ENCODE peak calls at places on chromosomes 6 and 20, in ten cellular contexts. One of them, this sample, is unnamed.

GRCh38 chr20:62875419-62876355 is 14.1 kb upstream of the TCFL5 start:
- DNase-seq in KG1: no peak
- DNase-seq in HuH-7.5: peak
- DNase-seq in dorsolateral prefrontal cortex: peak
- DNase-seq in activated T-cell treated with anti-CD3 and anti-CD28 coated beads, Interleukin-2, amount 50 U/mL, for 72 hours: no peak
- DNase-seq in colonic mucosa: peak
- DNase-seq in activated CD4-positive, alpha-beta T cell treated with anti-CD3 and anti-CD28 coated beads for 48 hours: no peak
- DNase-seq in MCF 10A: peak
- DNase-seq in T-helper 2 cell: no peak
- DNase-seq in stimulated activated CD8-positive, alpha-beta memory T cell treated with anti-CD3 and anti-CD28 coated beads, Interleukin-12 subunit alpha, Interleukin-12 subunit beta, amount 100 ng/mL, for 4 hours: no peak
- DNase-seq in this sample: no peak

GRCh38 chr6:13432526-13433218 is 54.7 kb downstream of the GFOD1 start:
- DNase-seq in colonic mucosa: no peak
- DNase-seq in activated T-cell treated with anti-CD3 and anti-CD28 coated beads, Interleukin-2, amount 50 U/mL, for 72 hours: no peak
- DNase-seq in T-helper 2 cell: no peak
- DNase-seq in HuH-7.5: no peak
- DNase-seq in activated CD4-positive, alpha-beta T cell treated with anti-CD3 and anti-CD28 coated beads for 48 hours: no peak
- DNase-seq in KG1: no peak
- DNase-seq in stimulated activated CD8-positive, alpha-beta memory T cell treated with anti-CD3 and anti-CD28 coated beads, Interleukin-12 subunit alpha, Interleukin-12 subunit beta, amount 100 ng/mL, for 4 hours: no peak
- DNase-seq in dorsolateral prefrontal cortex: no peak
- DNase-seq in MCF 10A: no peak
- DNase-seq in this sample: no peak

GRCh38 chr6:33989016-33989854 is 156.7 kb downstream of the GRM4 start:
- DNase-seq in activated T-cell treated with anti-CD3 and anti-CD28 coated beads, Interleukin-2, amount 50 U/mL, for 72 hours: no peak
- DNase-seq in stimulated activated CD8-positive, alpha-beta memory T cell treated with anti-CD3 and anti-CD28 coated beads, Interleukin-12 subunit alpha, Interleukin-12 subunit beta, amount 100 ng/mL, for 4 hours: no peak
- DNase-seq in colonic mucosa: no peak
- DNase-seq in HuH-7.5: no peak
- DNase-seq in MCF 10A: no peak
- DNase-seq in T-helper 2 cell: no peak
- DNase-seq in activated CD4-positive, alpha-beta T cell treated with anti-CD3 and anti-CD28 coated beads for 48 hours: no peak
- DNase-seq in dorsolateral prefrontal cortex: no peak
- DNase-seq in KG1: no peak
- DNase-seq in this sample: no peak

GRCh38 chr6:41966961-41967311 is 25.3 kb upstream of the CCND3 start:
- DNase-seq in HuH-7.5: no peak
- DNase-seq in dorsolateral prefrontal cortex: no peak
- DNase-seq in activated CD4-positive, alpha-beta T cell treated with anti-CD3 and anti-CD28 coated beads for 48 hours: no peak
- DNase-seq in T-helper 2 cell: no peak
- DNase-seq in stimulated activated CD8-positive, alpha-beta memory T cell treated with anti-CD3 and anti-CD28 coated beads, Interleukin-12 subunit alpha, Interleukin-12 subunit beta, amount 100 ng/mL, for 4 hours: no peak
- DNase-seq in KG1: no peak
- DNase-seq in MCF 10A: peak
- DNase-seq in colonic mucosa: no peak
- DNase-seq in activated T-cell treated with anti-CD3 and anti-CD28 coated beads, Interleukin-2, amount 50 U/mL, for 72 hours: no peak
- DNase-seq in this sample: no peak

GRCh38 chr20:3784863-3785239 is 1.7 kb downstream of the CENPB start:
- DNase-seq in activated CD4-positive, alpha-beta T cell treated with anti-CD3 and anti-CD28 coated beads for 48 hours: no peak
- DNase-seq in HuH-7.5: no peak
- DNase-seq in MCF 10A: no peak
- DNase-seq in dorsolateral prefrontal cortex: no peak
- DNase-seq in T-helper 2 cell: no peak
- DNase-seq in KG1: no peak
- DNase-seq in stimulated activated CD8-positive, alpha-beta memory T cell treated with anti-CD3 and anti-CD28 coated beads, Interleukin-12 subunit alpha, Interleukin-12 subunit beta, amount 100 ng/mL, for 4 hours: no peak
- DNase-seq in activated T-cell treated with anti-CD3 and anti-CD28 coated beads, Interleukin-2, amount 50 U/mL, for 72 hours: no peak
- DNase-seq in colonic mucosa: no peak
- DNase-seq in this sample: no peak

GRCh38 chr6:138157986-138158638 is 3.6 kb upstream of the ARFGEF3 start:
- DNase-seq in colonic mucosa: no peak
- DNase-seq in KG1: no peak
- DNase-seq in MCF 10A: no peak
- DNase-seq in stimulated activated CD8-positive, alpha-beta memory T cell treated with anti-CD3 and anti-CD28 coated beads, Interleukin-12 subunit alpha, Interleukin-12 subunit beta, amount 100 ng/mL, for 4 hours: no peak
- DNase-seq in T-helper 2 cell: no peak
- DNase-seq in activated T-cell treated with anti-CD3 and anti-CD28 coated beads, Interleukin-2, amount 50 U/mL, for 72 hours: no peak
- DNase-seq in dorsolateral prefrontal cortex: no peak
- DNase-seq in activated CD4-positive, alpha-beta T cell treated with anti-CD3 and anti-CD28 coated beads for 48 hours: no peak
- DNase-seq in HuH-7.5: peak
- DNase-seq in this sample: no peak

GRCh38 chr20:47711046-47711752 is 74.1 kb downstream of the SULF2 start:
- DNase-seq in colonic mucosa: no peak
- DNase-seq in stimulated activated CD8-positive, alpha-beta memory T cell treated with anti-CD3 and anti-CD28 coated beads, Interleukin-12 subunit alpha, Interleukin-12 subunit beta, amount 100 ng/mL, for 4 hours: no peak
- DNase-seq in activated CD4-positive, alpha-beta T cell treated with anti-CD3 and anti-CD28 coated beads for 48 hours: no peak
- DNase-seq in dorsolateral prefrontal cortex: peak
- DNase-seq in KG1: no peak
- DNase-seq in HuH-7.5: no peak
- DNase-seq in MCF 10A: no peak
- DNase-seq in T-helper 2 cell: no peak
- DNase-seq in activated T-cell treated with anti-CD3 and anti-CD28 coated beads, Interleukin-2, amount 50 U/mL, for 72 hours: no peak
- DNase-seq in this sample: no peak

GRCh38 chr6:155011997-155012396 is 16.9 kb downstream of the TIAM2 start:
- DNase-seq in T-helper 2 cell: no peak
- DNase-seq in MCF 10A: no peak
- DNase-seq in stimulated activated CD8-positive, alpha-beta memory T cell treated with anti-CD3 and anti-CD28 coated beads, Interleukin-12 subunit alpha, Interleukin-12 subunit beta, amount 100 ng/mL, for 4 hours: no peak
- DNase-seq in activated T-cell treated with anti-CD3 and anti-CD28 coated beads, Interleukin-2, amount 50 U/mL, for 72 hours: no peak
- DNase-seq in KG1: no peak
- DNase-seq in HuH-7.5: no peak
- DNase-seq in colonic mucosa: no peak
- DNase-seq in dorsolateral prefrontal cortex: no peak
- DNase-seq in activated CD4-positive, alpha-beta T cell treated with anti-CD3 and anti-CD28 coated beads for 48 hours: no peak
- DNase-seq in this sample: no peak

GRCh38 chr6:127691147-127691546 is 114.2 kb downstream of the C6orf58 start:
- DNase-seq in KG1: no peak
- DNase-seq in MCF 10A: no peak
- DNase-seq in stimulated activated CD8-positive, alpha-beta memory T cell treated with anti-CD3 and anti-CD28 coated beads, Interleukin-12 subunit alpha, Interleukin-12 subunit beta, amount 100 ng/mL, for 4 hours: no peak
- DNase-seq in HuH-7.5: no peak
- DNase-seq in colonic mucosa: no peak
- DNase-seq in activated CD4-positive, alpha-beta T cell treated with anti-CD3 and anti-CD28 coated beads for 48 hours: no peak
- DNase-seq in dorsolateral prefrontal cortex: no peak
- DNase-seq in activated T-cell treated with anti-CD3 and anti-CD28 coated beads, Interleukin-2, amount 50 U/mL, for 72 hours: no peak
- DNase-seq in T-helper 2 cell: no peak
- DNase-seq in this sample: no peak

GRCh38 chr6:166572370-166573261 is 13.9 kb downstream of the RAMACL start:
- DNase-seq in T-helper 2 cell: no peak
- DNase-seq in colonic mucosa: no peak
- DNase-seq in MCF 10A: peak
- DNase-seq in KG1: no peak
- DNase-seq in activated T-cell treated with anti-CD3 and anti-CD28 coated beads, Interleukin-2, amount 50 U/mL, for 72 hours: no peak
- DNase-seq in dorsolateral prefrontal cortex: no peak
- DNase-seq in HuH-7.5: no peak
- DNase-seq in activated CD4-positive, alpha-beta T cell treated with anti-CD3 and anti-CD28 coated beads for 48 hours: no peak
- DNase-seq in stimulated activated CD8-positive, alpha-beta memory T cell treated with anti-CD3 and anti-CD28 coated beads, Interleukin-12 subunit alpha, Interleukin-12 subunit beta, amount 100 ng/mL, for 4 hours: no peak
- DNase-seq in this sample: no peak

GRCh38 chr20:51060301-51060700 is 37.4 kb upstream of the KCNG1 start:
- DNase-seq in T-helper 2 cell: no peak
- DNase-seq in activated T-cell treated with anti-CD3 and anti-CD28 coated beads, Interleukin-2, amount 50 U/mL, for 72 hours: no peak
- DNase-seq in KG1: no peak
- DNase-seq in colonic mucosa: no peak
- DNase-seq in activated CD4-positive, alpha-beta T cell treated with anti-CD3 and anti-CD28 coated beads for 48 hours: no peak
- DNase-seq in dorsolateral prefrontal cortex: no peak
- DNase-seq in MCF 10A: no peak
- DNase-seq in HuH-7.5: no peak
- DNase-seq in stimulated activated CD8-positive, alpha-beta memory T cell treated with anti-CD3 and anti-CD28 coated beads, Interleukin-12 subunit alpha, Interleukin-12 subunit beta, amount 100 ng/mL, for 4 hours: no peak
- DNase-seq in this sample: no peak

GRCh38 chr20:36094497-36094896 is 60.0 kb upstream of the EPB41L1 start:
- DNase-seq in stimulated activated CD8-positive, alpha-beta memory T cell treated with anti-CD3 and anti-CD28 coated beads, Interleukin-12 subunit alpha, Interleukin-12 subunit beta, amount 100 ng/mL, for 4 hours: no peak
- DNase-seq in dorsolateral prefrontal cortex: no peak
- DNase-seq in T-helper 2 cell: no peak
- DNase-seq in activated CD4-positive, alpha-beta T cell treated with anti-CD3 and anti-CD28 coated beads for 48 hours: no peak
- DNase-seq in MCF 10A: peak
- DNase-seq in HuH-7.5: no peak
- DNase-seq in activated T-cell treated with anti-CD3 and anti-CD28 coated beads, Interleukin-2, amount 50 U/mL, for 72 hours: no peak
- DNase-seq in colonic mucosa: peak
- DNase-seq in KG1: no peak
- DNase-seq in this sample: no peak

GRCh38 chr6:138588805-138589434 is 89.6 kb upstream of the NHSL1 start:
- DNase-seq in stimulated activated CD8-positive, alpha-beta memory T cell treated with anti-CD3 and anti-CD28 coated beads, Interleukin-12 subunit alpha, Interleukin-12 subunit beta, amount 100 ng/mL, for 4 hours: no peak
- DNase-seq in KG1: peak
- DNase-seq in HuH-7.5: peak
- DNase-seq in activated CD4-positive, alpha-beta T cell treated with anti-CD3 and anti-CD28 coated beads for 48 hours: peak
- DNase-seq in activated T-cell treated with anti-CD3 and anti-CD28 coated beads, Interleukin-2, amount 50 U/mL, for 72 hours: peak
- DNase-seq in MCF 10A: peak
- DNase-seq in dorsolateral prefrontal cortex: peak
- DNase-seq in colonic mucosa: peak
- DNase-seq in T-helper 2 cell: peak
- DNase-seq in this sample: peak

GRCh38 chr20:31661625-31662371 is 24.1 kb downstream of the COX4I2 start:
- DNase-seq in colonic mucosa: peak
- DNase-seq in MCF 10A: peak
- DNase-seq in KG1: peak
- DNase-seq in stimulated activated CD8-positive, alpha-beta memory T cell treated with anti-CD3 and anti-CD28 coated beads, Interleukin-12 subunit alpha, Interleukin-12 subunit beta, amount 100 ng/mL, for 4 hours: peak
- DNase-seq in HuH-7.5: peak
- DNase-seq in T-helper 2 cell: peak
- DNase-seq in activated T-cell treated with anti-CD3 and anti-CD28 coated beads, Interleukin-2, amount 50 U/mL, for 72 hours: peak
- DNase-seq in activated CD4-positive, alpha-beta T cell treated with anti-CD3 and anti-CD28 coated beads for 48 hours: peak
- DNase-seq in dorsolateral prefrontal cortex: peak
- DNase-seq in this sample: peak

GRCh38 chr6:7909323-7910276 is 988 bp downstream of the TXNDC5 start:
- DNase-seq in dorsolateral prefrontal cortex: peak
- DNase-seq in activated CD4-positive, alpha-beta T cell treated with anti-CD3 and anti-CD28 coated beads for 48 hours: peak
- DNase-seq in colonic mucosa: peak
- DNase-seq in stimulated activated CD8-positive, alpha-beta memory T cell treated with anti-CD3 and anti-CD28 coated beads, Interleukin-12 subunit alpha, Interleukin-12 subunit beta, amount 100 ng/mL, for 4 hours: peak
- DNase-seq in activated T-cell treated with anti-CD3 and anti-CD28 coated beads, Interleukin-2, amount 50 U/mL, for 72 hours: peak
- DNase-seq in T-helper 2 cell: peak
- DNase-seq in HuH-7.5: peak
- DNase-seq in KG1: peak
- DNase-seq in MCF 10A: peak
- DNase-seq in this sample: peak

GRCh38 chr6:66865771-66866170 is 1158.7 kb upstream of the EYS start:
- DNase-seq in MCF 10A: no peak
- DNase-seq in HuH-7.5: no peak
- DNase-seq in activated CD4-positive, alpha-beta T cell treated with anti-CD3 and anti-CD28 coated beads for 48 hours: no peak
- DNase-seq in stimulated activated CD8-positive, alpha-beta memory T cell treated with anti-CD3 and anti-CD28 coated beads, Interleukin-12 subunit alpha, Interleukin-12 subunit beta, amount 100 ng/mL, for 4 hours: no peak
- DNase-seq in colonic mucosa: no peak
- DNase-seq in dorsolateral prefrontal cortex: no peak
- DNase-seq in KG1: no peak
- DNase-seq in T-helper 2 cell: no peak
- DNase-seq in activated T-cell treated with anti-CD3 and anti-CD28 coated beads, Interleukin-2, amount 50 U/mL, for 72 hours: no peak
- DNase-seq in this sample: no peak

GRCh38 chr6:135935951-135936601 is 84.6 kb downstream of the PDE7B start:
- DNase-seq in HuH-7.5: no peak
- DNase-seq in activated T-cell treated with anti-CD3 and anti-CD28 coated beads, Interleukin-2, amount 50 U/mL, for 72 hours: no peak
- DNase-seq in T-helper 2 cell: no peak
- DNase-seq in MCF 10A: peak
- DNase-seq in activated CD4-positive, alpha-beta T cell treated with anti-CD3 and anti-CD28 coated beads for 48 hours: no peak
- DNase-seq in stimulated activated CD8-positive, alpha-beta memory T cell treated with anti-CD3 and anti-CD28 coated beads, Interleukin-12 subunit alpha, Interleukin-12 subunit beta, amount 100 ng/mL, for 4 hours: no peak
- DNase-seq in dorsolateral prefrontal cortex: peak
- DNase-seq in colonic mucosa: no peak
- DNase-seq in KG1: no peak
- DNase-seq in this sample: no peak

GRCh38 chr6:34529665-34530327 is 26.3 kb downstream of the SPDEF start:
- DNase-seq in stimulated activated CD8-positive, alpha-beta memory T cell treated with anti-CD3 and anti-CD28 coated beads, Interleukin-12 subunit alpha, Interleukin-12 subunit beta, amount 100 ng/mL, for 4 hours: no peak
- DNase-seq in colonic mucosa: peak
- DNase-seq in MCF 10A: peak
- DNase-seq in HuH-7.5: no peak
- DNase-seq in dorsolateral prefrontal cortex: peak
- DNase-seq in activated CD4-positive, alpha-beta T cell treated with anti-CD3 and anti-CD28 coated beads for 48 hours: no peak
- DNase-seq in T-helper 2 cell: no peak
- DNase-seq in activated T-cell treated with anti-CD3 and anti-CD28 coated beads, Interleukin-2, amount 50 U/mL, for 72 hours: no peak
- DNase-seq in KG1: no peak
- DNase-seq in this sample: no peak

GRCh38 chr6:72560721-72561593 is 60.9 kb upstream of the KCNQ5 start:
- DNase-seq in activated T-cell treated with anti-CD3 and anti-CD28 coated beads, Interleukin-2, amount 50 U/mL, for 72 hours: no peak
- DNase-seq in colonic mucosa: no peak
- DNase-seq in KG1: no peak
- DNase-seq in MCF 10A: no peak
- DNase-seq in activated CD4-positive, alpha-beta T cell treated with anti-CD3 and anti-CD28 coated beads for 48 hours: no peak
- DNase-seq in stimulated activated CD8-positive, alpha-beta memory T cell treated with anti-CD3 and anti-CD28 coated beads, Interleukin-12 subunit alpha, Interleukin-12 subunit beta, amount 100 ng/mL, for 4 hours: no peak
- DNase-seq in HuH-7.5: no peak
- DNase-seq in T-helper 2 cell: no peak
- DNase-seq in dorsolateral prefrontal cortex: no peak
- DNase-seq in this sample: no peak

GRCh38 chr20:4805663-4806449 is 84.1 kb downstream of the PRND start:
- DNase-seq in activated CD4-positive, alpha-beta T cell treated with anti-CD3 and anti-CD28 coated beads for 48 hours: no peak
- DNase-seq in KG1: no peak
- DNase-seq in colonic mucosa: no peak
- DNase-seq in stimulated activated CD8-positive, alpha-beta memory T cell treated with anti-CD3 and anti-CD28 coated beads, Interleukin-12 subunit alpha, Interleukin-12 subunit beta, amount 100 ng/mL, for 4 hours: no peak
- DNase-seq in dorsolateral prefrontal cortex: no peak
- DNase-seq in activated T-cell treated with anti-CD3 and anti-CD28 coated beads, Interleukin-2, amount 50 U/mL, for 72 hours: no peak
- DNase-seq in MCF 10A: no peak
- DNase-seq in T-helper 2 cell: no peak
- DNase-seq in HuH-7.5: no peak
- DNase-seq in this sample: no peak

GRCh38 chr20:61901421-61902212 is 164.1 kb downstream of the TAF4 start:
- DNase-seq in T-helper 2 cell: no peak
- DNase-seq in colonic mucosa: no peak
- DNase-seq in activated CD4-positive, alpha-beta T cell treated with anti-CD3 and anti-CD28 coated beads for 48 hours: no peak
- DNase-seq in dorsolateral prefrontal cortex: no peak
- DNase-seq in MCF 10A: no peak
- DNase-seq in HuH-7.5: no peak
- DNase-seq in activated T-cell treated with anti-CD3 and anti-CD28 coated beads, Interleukin-2, amount 50 U/mL, for 72 hours: no peak
- DNase-seq in KG1: no peak
- DNase-seq in stimulated activated CD8-positive, alpha-beta memory T cell treated with anti-CD3 and anti-CD28 coated beads, Interleukin-12 subunit alpha, Interleukin-12 subunit beta, amount 100 ng/mL, for 4 hours: no peak
- DNase-seq in this sample: no peak

GRCh38 chr20:35826361-35826760 is 54.5 kb downstream of the PHF20 start:
- DNase-seq in activated CD4-positive, alpha-beta T cell treated with anti-CD3 and anti-CD28 coated beads for 48 hours: no peak
- DNase-seq in colonic mucosa: no peak
- DNase-seq in activated T-cell treated with anti-CD3 and anti-CD28 coated beads, Interleukin-2, amount 50 U/mL, for 72 hours: no peak
- DNase-seq in MCF 10A: no peak
- DNase-seq in dorsolateral prefrontal cortex: no peak
- DNase-seq in stimulated activated CD8-positive, alpha-beta memory T cell treated with anti-CD3 and anti-CD28 coated beads, Interleukin-12 subunit alpha, Interleukin-12 subunit beta, amount 100 ng/mL, for 4 hours: no peak
- DNase-seq in HuH-7.5: no peak
- DNase-seq in T-helper 2 cell: no peak
- DNase-seq in KG1: no peak
- DNase-seq in this sample: no peak

GRCh38 chr6:21594427-21595264 is 1.1 kb downstream of the SOX4 start:
- DNase-seq in colonic mucosa: peak
- DNase-seq in activated CD4-positive, alpha-beta T cell treated with anti-CD3 and anti-CD28 coated beads for 48 hours: peak
- DNase-seq in T-helper 2 cell: peak
- DNase-seq in KG1: no peak
- DNase-seq in dorsolateral prefrontal cortex: peak
- DNase-seq in activated T-cell treated with anti-CD3 and anti-CD28 coated beads, Interleukin-2, amount 50 U/mL, for 72 hours: peak
- DNase-seq in stimulated activated CD8-positive, alpha-beta memory T cell treated with anti-CD3 and anti-CD28 coated beads, Interleukin-12 subunit alpha, Interleukin-12 subunit beta, amount 100 ng/mL, for 4 hours: peak
- DNase-seq in MCF 10A: peak
- DNase-seq in HuH-7.5: no peak
- DNase-seq in this sample: peak